ENCODE peak calls at places on chromosomes 6 and 20, in four cellular contexts. L, I, S and D are unnamed samples.
A peak's percentile ranks its signal among the peaks of the same experiment; 100 is the strongest.

GRCh38 chr6:131660195-131660594 is 23.1 kb downstream of the ENPP3 start:
- DNase-seq in L (no peak), I (no peak), S (no peak), D (no peak)

GRCh38 chr6:3456794-3457709 is at the start of gene SLC22A23:
- DNase-seq in L (peak; percentile 86), I (peak; percentile 74), S (peak; percentile 85), D (peak; percentile 65)

GRCh38 chr6:17754254-17754653 is 47.5 kb upstream of the NUP153 start:
- DNase-seq in L (no peak), I (no peak), S (no peak), D (no peak)

GRCh38 chr6:30915591-30915946 is 1.5 kb downstream of the VARS2 start:
- DNase-seq in L (peak; percentile 67), I (no peak), S (peak; percentile 48), D (peak; percentile 37)

GRCh38 chr20:45347297-45347935 is 808 bp downstream of the SDC4 start:
- DNase-seq in L (no peak), I (no peak), S (no peak), D (no peak)

GRCh38 chr20:32336918-32337347 is 21.2 kb upstream of the ASXL1 start:
- DNase-seq in L (no peak), I (no peak), S (no peak), D (no peak)

GRCh38 chr20:50057409-50058053 is 55.4 kb downstream of the UBE2V1 start:
- DNase-seq in L (no peak), I (no peak), S (no peak), D (no peak)

GRCh38 chr20:57769756-57770155 is 59.9 kb upstream of the PMEPA1 start:
- DNase-seq in L (no peak), I (no peak), S (no peak), D (no peak)

GRCh38 chr20:20440473-20440872 is 72.6 kb downstream of the INSM1 start:
- DNase-seq in L (no peak), I (no peak), S (peak; percentile 24), D (no peak)

GRCh38 chr6:46287043-46287442 is 116.3 kb upstream of the ENPP5 start:
- DNase-seq in L (no peak), I (no peak), S (no peak), D (no peak)

GRCh38 chr6:158262082-158262481 is 50.2 kb upstream of the TULP4 start:
- DNase-seq in L (no peak), I (no peak), S (no peak), D (no peak)

GRCh38 chr6:21504790-21505189 is 88.8 kb upstream of the SOX4 start:
- DNase-seq in L (no peak), I (no peak), S (no peak), D (no peak)

GRCh38 chr6:33164665-33165373 is 27.4 kb downstream of the COL11A2 start:
- DNase-seq in L (no peak), I (no peak), S (no peak), D (no peak)

GRCh38 chr6:90217621-90218496 is 78.8 kb downstream of the BACH2 start:
- DNase-seq in L (no peak), I (no peak), S (peak; percentile 36), D (no peak)

GRCh38 chr20:53162251-53162835 is 190.2 kb downstream of the TSHZ2 start:
- DNase-seq in L (peak; percentile 48), I (no peak), S (no peak), D (peak; percentile 45)

GRCh38 chr20:2086177-2086979 is 15.2 kb upstream of the STK35 start:
- DNase-seq in L (no peak), I (no peak), S (no peak), D (no peak)

GRCh38 chr6:90403489-90404381 is 107.1 kb upstream of the BACH2 start:
- DNase-seq in L (no peak), I (no peak), S (no peak), D (peak; percentile 30)

GRCh38 chr6:28769626-28770402 is 154.0 kb downstream of the TRIM27 start:
- DNase-seq in L (no peak), I (no peak), S (no peak), D (no peak)

GRCh38 chr6:16433338-16433737 is 195.0 kb downstream of the GMPR start:
- DNase-seq in L (no peak), I (no peak), S (no peak), D (no peak)

GRCh38 chr20:5654557-5654956 is 95.6 kb upstream of the SHLD1 start:
- DNase-seq in L (no peak), I (no peak), S (no peak), D (no peak)

GRCh38 chr6:81814365-81815109 is 62.1 kb upstream of the TENT5A start:
- DNase-seq in L (no peak), I (no peak), S (no peak), D (no peak)

GRCh38 chr6:41049548-41049947 is 3.5 kb upstream of the APOBEC2 start:
- DNase-seq in L (no peak), I (no peak), S (no peak), D (no peak)

GRCh38 chr20:48716541-48716940 is 111.3 kb downstream of the PREX1 start:
- DNase-seq in L (no peak), I (no peak), S (no peak), D (no peak)
- H3K4me1 ChIP-seq in L (no peaks in the 10 kb centered on the region), I (peaks cover 82% of the 10 kb centered on the region), S (no peaks in the 10 kb centered on the region), D (no peaks in the 10 kb centered on the region)

GRCh38 chr20:62916703-62917476 is 9.4 kb downstream of the DIDO1 start:
- DNase-seq in L (no peak), I (no peak), S (no peak), D (no peak)
- H3K4me1 ChIP-seq in L (peaks cover 62% of the 10 kb centered on the region), I (peaks cover 88% of the 10 kb centered on the region), S (peaks cover 39% of the 10 kb centered on the region), D (peaks cover 8% of the 10 kb centered on the region)

GRCh38 chr20:35738410-35739179 is 3.5 kb downstream of the RBM39 start:
- DNase-seq in L (no peak), I (no peak), S (no peak), D (no peak)
- H3K4me1 ChIP-seq in L (peaks cover 15% of the 10 kb centered on the region), I (peaks cover 66% of the 10 kb centered on the region), S (peaks cover 12% of the 10 kb centered on the region), D (peaks cover 14% of the 10 kb centered on the region)

DNA sequence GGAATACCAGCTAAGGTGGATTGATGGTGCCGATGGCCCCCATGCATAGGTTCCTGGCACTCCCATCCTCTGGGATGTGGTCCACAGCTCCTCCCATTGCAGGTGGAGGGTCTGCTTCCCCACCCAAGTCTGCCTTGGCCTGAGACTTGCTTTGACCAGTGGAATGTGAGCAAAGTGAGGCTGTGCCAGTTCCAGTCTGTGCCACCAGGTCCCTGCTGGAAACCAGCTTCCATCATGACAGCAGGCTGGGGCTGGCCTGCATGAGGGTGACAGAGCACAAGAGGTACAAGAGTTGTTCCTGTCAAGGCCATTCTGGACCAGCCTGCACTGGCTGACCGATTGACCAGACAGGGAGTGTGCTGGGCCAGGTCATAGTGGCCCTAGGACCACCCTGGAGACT is 27.0 kb upstream of the CCR6 start:
- DNase-seq in L (no peak), I (no peak), S (no peak), D (no peak)
- H3K4me1 ChIP-seq in L (peaks cover 10% of the 10 kb centered on the region), I (peaks cover 61% of the 10 kb centered on the region), S (no peaks in the 10 kb centered on the region), D (no peaks in the 10 kb centered on the region)

GRCh38 chr6:149076355-149076734 is 241.2 kb upstream of the TAB2 start:
- DNase-seq in L (no peak), I (no peak), S (no peak), D (no peak)
- H3K4me1 ChIP-seq in L (no peaks in the 10 kb centered on the region), I (peaks cover 5% of the 10 kb centered on the region), S (peaks cover 3% of the 10 kb centered on the region), D (peaks cover 6% of the 10 kb centered on the region)

GRCh38 chr6:80329496-80329895 is 223.0 kb downstream of the BCKDHB start:
- DNase-seq in L (peak; percentile 15), I (no peak), S (no peak), D (no peak)
- H3K4me1 ChIP-seq in L (peaks cover 64% of the 10 kb centered on the region), I (no peaks in the 10 kb centered on the region), S (no peaks in the 10 kb centered on the region), D (no peaks in the 10 kb centered on the region)

GRCh38 chr6:39885691-39886090 is 48.6 kb downstream of the MOCS1 start:
- DNase-seq in L (no peak), I (no peak), S (no peak), D (no peak)
- H3K4me1 ChIP-seq in L (no peaks in the 10 kb centered on the region), I (no peaks in the 10 kb centered on the region), S (no peaks in the 10 kb centered on the region), D (no peaks in the 10 kb centered on the region)

GRCh38 chr20:63587256-63587655 is 13.2 kb upstream of the HELZ2 start:
- DNase-seq in L (no peak), I (no peak), S (no peak), D (no peak)

GRCh38 chr20:63586797-63587196 is 12.8 kb upstream of the HELZ2 start:
- DNase-seq in L (no peak), I (no peak), S (no peak), D (no peak)

GRCh38 chr20:63588641-63589041 is 14.6 kb upstream of the HELZ2 start:
- DNase-seq in L (no peak), I (no peak), S (no peak), D (no peak)

GRCh38 chr20:63589261-63590217 is 15.5 kb upstream of the HELZ2 start:
- DNase-seq in L (no peak), I (no peak), S (no peak), D (no peak)

DNA sequence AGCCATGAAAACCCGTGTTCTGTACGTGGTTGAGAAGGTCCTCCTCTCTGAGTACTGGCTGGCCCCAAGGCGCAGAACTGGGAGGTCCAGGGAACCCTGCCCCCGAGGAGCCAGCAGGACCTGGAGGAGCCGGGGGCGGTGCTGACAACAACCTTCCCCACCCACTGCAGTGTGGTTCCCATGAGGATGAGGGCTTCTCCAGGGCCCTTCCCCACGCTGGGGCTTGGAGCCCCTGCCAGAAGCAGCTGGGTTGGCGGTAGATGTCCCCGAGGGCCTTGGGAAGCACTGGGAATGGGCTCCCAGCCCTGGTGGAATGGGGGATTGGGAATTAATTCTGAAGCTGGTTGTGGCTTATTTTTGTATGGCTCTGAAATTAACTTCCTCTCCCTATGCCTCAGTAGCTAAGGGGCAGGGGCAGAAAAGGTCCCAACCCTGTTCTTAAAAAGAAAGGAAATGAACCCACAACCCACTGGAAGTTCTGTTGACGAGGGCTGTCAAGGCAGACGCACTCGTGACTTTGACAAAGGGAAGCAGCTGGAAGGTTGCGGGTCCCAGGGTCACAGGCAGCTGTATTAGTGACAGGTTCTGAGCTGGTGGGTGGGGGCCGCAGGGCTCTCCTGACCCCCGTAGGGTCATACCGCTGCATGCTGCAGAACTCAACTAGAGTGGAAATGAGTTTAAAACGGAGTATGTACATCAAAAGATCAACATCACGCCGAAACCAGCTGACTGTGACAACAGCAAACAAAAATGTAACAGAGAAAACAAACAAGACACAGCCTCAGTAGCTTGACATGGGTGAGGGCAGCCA is 13.9 kb upstream of the HELZ2 start:
- DNase-seq in L (no peak), I (no peak), S (no peak), D (no peak)
- H3K4me1 ChIP-seq in L (peaks cover 7% of the 10 kb centered on the region), I (peaks cover 17% of the 10 kb centered on the region), S (no peaks in the 10 kb centered on the region), D (no peaks in the 10 kb centered on the region)

GRCh38 chr6:111727041-111727440 is 121.4 kb upstream of the TRAF3IP2 start:
- DNase-seq in L (no peak), I (no peak), S (no peak), D (no peak)

GRCh38 chr6:111730835-111731234 is 125.2 kb upstream of the TRAF3IP2 start:
- DNase-seq in L (peak; percentile 50), I (no peak), S (no peak), D (no peak)

GRCh38 chr6:111725446-111726112 is 119.9 kb upstream of the TRAF3IP2 start:
- DNase-seq in L (no peak), I (no peak), S (no peak), D (no peak)

GRCh38 chr6:111724505-111724904 is 118.8 kb upstream of the TRAF3IP2 start:
- DNase-seq in L (no peak), I (no peak), S (no peak), D (no peak)

DNA sequence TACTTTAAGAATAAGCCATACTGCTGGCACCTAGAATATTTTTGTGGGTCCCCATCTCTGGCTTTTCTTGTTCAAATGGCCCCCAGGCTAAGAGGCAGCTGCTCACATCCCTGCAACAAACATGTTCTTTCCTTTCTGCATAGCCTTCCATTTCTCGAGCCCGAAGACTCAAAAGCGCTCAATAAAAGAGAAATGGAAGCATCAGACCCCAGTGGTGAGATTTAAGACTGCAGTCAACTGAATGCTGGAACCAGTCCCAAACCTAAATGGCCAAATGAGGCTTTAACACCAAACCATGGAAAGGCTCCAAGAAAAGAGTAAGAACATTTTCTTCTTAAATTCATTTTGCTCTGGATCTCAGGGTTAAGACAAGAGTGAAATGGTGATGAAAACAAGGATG is 122.1 kb upstream of the TRAF3IP2 start:
- DNase-seq in L (no peak), I (no peak), S (no peak), D (no peak)
- H3K4me1 ChIP-seq in L (peaks cover 27% of the 10 kb centered on the region), I (peaks cover 51% of the 10 kb centered on the region), S (no peaks in the 10 kb centered on the region), D (peaks cover under 1% of the 10 kb centered on the region)